ENCODE peak calls at places on chromosomes 6 and 20, in five cellular contexts. T is GM12865; O is NCI-H1417; S is stimulated activated naive CD4-positive, alpha-beta T cell; B is DMS79 treated with DMSO at 0.1 percent for 48 hours. R is an unnamed sample.

GRCh38 chr6:54070025-54070424 is 41.2 kb upstream of the MLIP start:
- DNase-seq in T (no peak), O (no peak), S (no peak), B (no peak), R (no peak)

GRCh38 chr6:44738652-44739141 is 351.2 kb downstream of the CDC5L start:
- DNase-seq in T (peak; percentile 83), O (no peak), S (no peak), B (no peak), R (no peak)

GRCh38 chr20:1815502-1816085 is 79.6 kb upstream of the SIRPA start:
- DNase-seq in T (no peak), O (peak; percentile 90), S (no peak), B (no peak), R (no peak)

GRCh38 chr20:44598413-44599290 is 16.3 kb downstream of the PKIG start:
- DNase-seq in T (peak; percentile 68), O (peak; percentile 12), S (peak; percentile 18), B (no peak), R (peak; percentile 36)

GRCh38 chr6:3542032-3542640 is 85.3 kb upstream of the SLC22A23 start:
- DNase-seq in T (no peak), O (peak; percentile 37), S (no peak), B (no peak), R (no peak)

GRCh38 chr20:3847419-3847940 is 846 bp downstream of the MAVS start:
- DNase-seq in T (no peak), O (no peak), S (no peak), B (no peak), R (no peak)

GRCh38 chr6:85166106-85166505 is 283.8 kb upstream of the NT5E start:
- DNase-seq in T (no peak), O (no peak), S (no peak), B (no peak), R (no peak)

GRCh38 chr20:18477218-18477617 is 10.0 kb downstream of the POLR3F start:
- DNase-seq in T (no peak), O (no peak), S (no peak), B (no peak), R (no peak)

GRCh38 chr6:130760006-130760405 is 67.2 kb upstream of the SMLR1 start:
- DNase-seq in T (peak; percentile 11), O (peak; percentile 38), S (no peak), B (no peak), R (no peak)

GRCh38 chr6:72035966-72036365 is 149.6 kb downstream of the RIMS1 start:
- DNase-seq in T (no peak), O (no peak), S (no peak), B (no peak), R (no peak)

GRCh38 chr6:112251170-112251945 is 3.0 kb downstream of the LAMA4 start:
- DNase-seq in T (no peak), O (no peak), S (no peak), B (no peak), R (peak; percentile 21)

R was measured in NCI-H2227 treated with DMSO at 0.1 percent for 48 hours.